ENCODE peak calls at places on chromosomes 16 and 17, in six cellular contexts. I, P, N, F, R and M are unnamed samples.

GRCh38 chr17:1181769-1182137 is 2.0 kb upstream of the ABR start:
- DNase-seq in P (no peak), N (no peak), R (peak; percentile 94), F (no peak), I (no peak), M (no peak)

GRCh38 chr17:61556224-61557188 is 34.5 kb downstream of the NACA2 start:
- DNase-seq in R (no peak), N (no peak), I (no peak), P (no peak), F (no peak), M (no peak)

GRCh38 chr17:39170051-39170450 is 4.1 kb upstream of the ARL5C start:
- DNase-seq in P (no peak), N (no peak), I (no peak), F (no peak), R (no peak), M (no peak)

GRCh38 chr17:55215711-55216110 is 49.0 kb upstream of the HLF start:
- DNase-seq in P (no peak), R (no peak), I (no peak), N (no peak), F (no peak), M (no peak)

GRCh38 chr16:60031751-60032150 is 1297.6 kb upstream of the GOT2 start:
- DNase-seq in F (no peak), I (no peak), P (no peak), N (no peak), R (no peak), M (peak; percentile 26)

GRCh38 chr17:58974354-58974753 is 132.3 kb downstream of the TRIM37 start:
- DNase-seq in F (no peak), I (no peak), N (no peak), P (no peak), R (peak; percentile 51), M (no peak)

GRCh38 chr16:87233928-87234327 is 83.3 kb downstream of the C16orf95 start:
- DNase-seq in F (no peak), N (peak; percentile 70), R (no peak), I (no peak), P (no peak), M (no peak)

GRCh38 chr17:31510273-31511175 is 119.0 kb downstream of the RAB11FIP4 start:
- DNase-seq in P (peak; percentile 33), I (no peak), F (no peak), N (no peak), R (no peak), M (no peak)

GRCh38 chr17:42059815-42060214 is 9.4 kb upstream of the C17orf113 start:
- DNase-seq in N (no peak), P (no peak), R (no peak), I (no peak), F (no peak), M (no peak)

GRCh38 chr17:45574376-45574775 is 83.9 kb upstream of the PLEKHM1 start:
- DNase-seq in P (no peak), F (no peak), N (no peak), I (no peak), R (peak; percentile 40), M (no peak)

GRCh38 chr16:75789237-75789636 is 62.9 kb upstream of the CPHXL start:
- DNase-seq in P (no peak), R (peak; percentile 84), F (no peak), N (no peak), I (no peak), M (peak; percentile 2)

GRCh38 chr17:68048996-68049395 is 13.5 kb downstream of the KPNA2 start:
- DNase-seq in R (peak; percentile 75), I (no peak), P (no peak), N (peak; percentile 78), F (no peak), M (no peak)

GRCh38 chr16:30782486-30783279 is 4.3 kb downstream of the ZNF629 start:
- DNase-seq in F (no peak), I (no peak), R (no peak), N (no peak), P (no peak), M (no peak)

GRCh38 chr16:19114359-19115147 is 789 bp downstream of the ITPRIPL2 start:
- DNase-seq in R (no peak), F (peak; percentile 73), P (peak; percentile 21), I (peak; percentile 69), N (peak; percentile 87), M (no peak)

GRCh38 chr17:31319253-31319661 is 2.2 kb downstream of the EVI2A start:
- DNase-seq in I (no peak), P (no peak), N (no peak), R (peak; percentile 95), F (no peak), M (no peak)

GRCh38 chr16:88478889-88479794 is 26.1 kb downstream of the ZFPM1 start:
- DNase-seq in P (no peak), F (no peak), I (no peak), N (no peak), R (no peak), M (no peak)

GRCh38 chr17:17742133-17742621 is 60.9 kb downstream of the RAI1 start:
- DNase-seq in P (no peak), F (no peak), N (no peak), R (no peak), I (no peak), M (no peak)

GRCh38 chr16:1895068-1895467 is 23.1 kb upstream of the MEIOB start:
- DNase-seq in P (no peak), R (no peak), F (no peak), I (no peak), N (no peak), M (no peak)

GRCh38 chr16:61862221-61862620 is 174.0 kb downstream of the CDH8 start:
- DNase-seq in F (no peak), I (no peak), R (no peak), N (no peak), P (no peak), M (no peak)

GRCh38 chr16:55039931-55040330 is 109.3 kb downstream of the IRX5 start:
- DNase-seq in P (no peak), I (no peak), F (no peak), R (no peak), N (peak; percentile 25), M (no peak)

GRCh38 chr17:62750502-62751349 is 57.4 kb downstream of the MARCHF10 start:
- DNase-seq in N (peak; percentile 90), R (no peak), F (no peak), I (peak; percentile 29), P (no peak), M (no peak)

GRCh38 chr17:20955437-20956323 is 87.1 kb downstream of the USP22 start:
- DNase-seq in F (peak; percentile 43), R (no peak), N (peak; percentile 57), P (no peak), I (peak; percentile 57), M (peak; percentile 15)

GRCh38 chr17:81043725-81044427 is 8.9 kb downstream of the BAIAP2 start:
- DNase-seq in R (no peak), N (peak; percentile 89), I (no peak), F (no peak), P (no peak), M (no peak)

GRCh38 chr17:56230660-56231059 is 77.4 kb downstream of the ANKFN1 start:
- DNase-seq in R (no peak), F (peak; percentile 54), N (no peak), I (no peak), P (no peak), M (peak; percentile 14)

GRCh38 chr17:71970312-71970711 is 150.5 kb upstream of the SOX9 start:
- DNase-seq in I (no peak), N (no peak), R (no peak), F (no peak), P (no peak), M (no peak)

GRCh38 chr16:66859397-66860068 is 15.3 kb downstream of the CA7 start:
- DNase-seq in P (no peak), I (no peak), F (no peak), R (no peak), N (peak; percentile 23), M (no peak)

GRCh38 chr16:64364894-64365293 is 757.0 kb downstream of the CDH11 start:
- DNase-seq in R (no peak), P (no peak), I (no peak), N (no peak), F (no peak), M (no peak)

GRCh38 chr17:64638552-64639198 is 23.4 kb downstream of the SMURF2 start:
- DNase-seq in P (no peak), R (no peak), F (no peak), I (no peak), N (no peak), M (no peak)

GRCh38 chr17:64635647-64636305 is 26.3 kb downstream of the SMURF2 start:
- DNase-seq in P (no peak), N (no peak), I (no peak), R (no peak), F (no peak), M (peak; percentile 82)

DNA sequence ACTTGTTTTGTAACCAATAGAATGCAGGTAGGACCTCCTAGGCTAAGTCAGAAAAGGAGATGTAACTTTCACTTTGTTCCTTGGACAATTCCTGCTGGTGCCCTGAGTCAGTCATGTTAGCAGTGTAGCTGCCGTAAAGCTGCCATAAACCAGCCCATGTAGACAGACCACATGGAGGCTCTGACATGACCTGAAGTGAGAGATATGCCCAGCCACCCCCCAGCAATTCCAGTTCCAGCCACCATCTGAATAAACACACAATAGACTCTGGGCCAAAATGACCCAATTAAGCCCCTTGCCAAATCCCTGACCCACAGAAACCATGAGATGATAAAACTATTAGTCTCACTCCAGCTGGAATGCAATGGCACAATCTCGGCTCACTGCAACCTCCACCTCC is 20.6 kb downstream of the SMURF2 start:
- DNase-seq in N (no peak), F (no peak), I (no peak), P (no peak), R (no peak), M (peak; percentile 54)
- H3K4me3 ChIP-seq in N (no peak overlapping the region), F (no peak overlapping the region), I (no peak overlapping the region), P (no peak overlapping the region), R (no peak overlapping the region), M (no peak overlapping the region)

DNA sequence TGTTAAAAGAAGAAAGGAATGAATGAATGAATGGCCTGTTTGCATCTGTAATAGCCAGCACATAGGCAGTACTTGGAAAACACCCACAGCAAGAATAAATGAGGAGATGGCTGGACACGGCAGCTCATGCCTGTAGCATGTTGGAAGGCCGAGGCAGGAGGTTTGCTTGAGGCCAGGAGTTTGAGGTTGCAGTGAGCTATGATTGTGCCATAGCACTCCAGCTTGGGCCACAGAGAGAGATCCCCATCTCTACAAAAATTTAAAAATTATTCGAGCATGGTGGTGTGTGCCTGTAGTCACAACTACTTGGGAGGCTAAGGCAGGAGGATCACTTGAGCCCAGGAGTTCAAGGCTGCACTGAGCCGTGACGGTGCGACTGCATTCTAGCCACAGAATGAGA is 12.5 kb downstream of the IL4R start:
- DNase-seq in R (no peak), F (no peak), N (no peak), P (no peak), I (no peak), M (no peak)
- H3K4me3 ChIP-seq in R (no peak overlapping the region), F (no peak overlapping the region), N (no peak overlapping the region), P (no peak overlapping the region), I (no peak overlapping the region), M (no peak overlapping the region)

GRCh38 chr16:68404736-68405345 is 43.5 kb downstream of the SMPD3 start:
- DNase-seq in N (no peak), R (no peak), F (no peak), I (no peak), P (no peak), M (no peak)
- H3K4me3 ChIP-seq in N (no peak overlapping the region), R (no peak overlapping the region), F (no peak overlapping the region), I (no peak overlapping the region), P (no peak overlapping the region), M (no peak overlapping the region)

DNA sequence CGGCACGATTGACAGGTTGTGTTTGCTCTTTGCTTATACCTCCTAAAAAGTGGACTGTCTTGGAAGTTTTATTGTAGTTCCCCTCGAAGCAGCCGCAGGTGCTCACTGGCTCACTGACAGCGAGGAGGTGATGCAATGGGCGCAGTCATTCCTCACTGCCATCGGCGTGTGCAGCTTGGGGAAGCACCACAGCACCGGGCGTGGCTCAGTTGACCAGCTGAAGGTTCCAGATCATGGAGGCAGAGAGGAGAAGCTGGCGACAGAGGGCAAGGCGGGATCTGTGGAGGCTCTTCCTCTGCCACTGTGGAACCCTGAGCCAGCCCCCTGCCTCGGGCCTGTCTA is 72.1 kb upstream of the TNRC6C start:
- DNase-seq in F (no peak), N (no peak), R (peak; percentile 56), I (peak; percentile 35), P (peak; percentile 27), M (no peak)
- H3K4me3 ChIP-seq in F (no peak overlapping the region), N (no peak overlapping the region), R (no peak overlapping the region), I (no peak overlapping the region), P (no peak overlapping the region), M (no peak overlapping the region)